ENCODE peak calls at places on chromosomes 7 and 10, in nine cellular contexts. U is upper lobe of left lung, B is colonic mucosa, E is tibial nerve, X is H9, L is stomach, Q is heart right ventricle, S is left ventricle myocardium inferior, G is endodermal cell. Z is an unnamed sample. For H3K4me1, the result is how much of the 10 kb centered on the place peaks cover.

GRCh38 chr7:44881066-44881600 is 4.2 kb downstream of the PURB start:
- DNase-seq in U (no peak), B (no peak), E (no peak), X (no peak), L (no peak), Q (no peak), S (no peak), G (no peak), Z (no peak)

GRCh38 chr10:43897765-43898419 is 249.2 kb upstream of the ZNF32 start:
- DNase-seq in U (no peak), B (no peak), E (no peak), X (peak), L (no peak), Q (no peak), S (no peak), G (no peak), Z (no peak)

GRCh38 chr7:26675143-26675887 is 189.1 kb downstream of the SKAP2 start:
- DNase-seq in U (no peak), B (no peak), E (no peak), X (no peak), L (no peak), Q (no peak), S (no peak), G (no peak), Z (no peak)

GRCh38 chr10:48579251-48579960 is 25.5 kb downstream of the ARHGAP22 start:
- DNase-seq in U (no peak), B (no peak), E (no peak), X (peak), L (no peak), Q (no peak), S (no peak), G (peak), Z (no peak)

GRCh38 chr7:138512885-138513284 is 52.8 kb downstream of the TRIM24 start:
- DNase-seq in U (no peak), B (no peak), E (no peak), X (no peak), L (no peak), Q (no peak), S (no peak), G (no peak), Z (no peak)

GRCh38 chr7:139909379-139910050 is 80.5 kb downstream of the TBXAS1 start:
- DNase-seq in U (no peak), B (no peak), E (no peak), X (no peak), L (no peak), Q (no peak), S (no peak), G (no peak), Z (no peak)

GRCh38 chr7:8035647-8036518 is 67.3 kb downstream of the GLCCI1 start:
- DNase-seq in U (no peak), B (no peak), E (no peak), X (peak), L (no peak), Q (no peak), S (no peak), G (peak), Z (peak)

GRCh38 chr7:107194051-107194450 is 25.2 kb downstream of the HBP1 start:
- DNase-seq in U (no peak), B (no peak), E (no peak), X (no peak), L (no peak), Q (no peak), S (no peak), G (no peak), Z (no peak)

GRCh38 chr10:17961551-17962422 is 10.1 kb downstream of the SLC39A12 start:
- DNase-seq in U (no peak), B (no peak), E (no peak), X (no peak), L (no peak), Q (no peak), S (no peak), G (no peak), Z (no peak)

GRCh38 chr10:114631678-114632417 is 26.2 kb downstream of the ABLIM1 start:
- DNase-seq in U (peak), B (peak), E (no peak), X (peak), L (no peak), Q (peak), S (peak), G (peak), Z (peak)

GRCh38 chr10:74150151-74151056 is at the start of gene AP3M1:
- DNase-seq in U (peak), B (peak), E (peak), X (peak), L (peak), Q (peak), S (peak), G (peak), Z (peak)

GRCh38 chr10:13873201-13873600 is 286.4 kb downstream of the PRPF18 start:
- DNase-seq in U (no peak), B (no peak), E (no peak), X (no peak), L (no peak), Q (no peak), S (no peak), G (no peak), Z (no peak)

GRCh38 chr7:39529582-39529981 is 36.6 kb upstream of the YAE1 start:
- DNase-seq in U (no peak), B (no peak), E (no peak), X (no peak), L (no peak), Q (no peak), S (no peak), G (no peak), Z (no peak)

GRCh38 chr7:39526676-39527075 is 39.5 kb upstream of the YAE1 start:
- DNase-seq in U (no peak), B (no peak), E (no peak), X (no peak), L (no peak), Q (no peak), S (no peak), G (no peak), Z (no peak)

GRCh38 chr7:39527296-39527695 is 38.9 kb upstream of the YAE1 start:
- DNase-seq in U (no peak), B (no peak), E (no peak), X (no peak), L (no peak), Q (no peak), S (no peak), G (no peak), Z (no peak)

GRCh38 chr7:39527951-39528350 is 38.3 kb upstream of the YAE1 start:
- DNase-seq in U (no peak), B (no peak), E (no peak), X (no peak), L (no peak), Q (no peak), S (no peak), G (no peak), Z (no peak)

DNA sequence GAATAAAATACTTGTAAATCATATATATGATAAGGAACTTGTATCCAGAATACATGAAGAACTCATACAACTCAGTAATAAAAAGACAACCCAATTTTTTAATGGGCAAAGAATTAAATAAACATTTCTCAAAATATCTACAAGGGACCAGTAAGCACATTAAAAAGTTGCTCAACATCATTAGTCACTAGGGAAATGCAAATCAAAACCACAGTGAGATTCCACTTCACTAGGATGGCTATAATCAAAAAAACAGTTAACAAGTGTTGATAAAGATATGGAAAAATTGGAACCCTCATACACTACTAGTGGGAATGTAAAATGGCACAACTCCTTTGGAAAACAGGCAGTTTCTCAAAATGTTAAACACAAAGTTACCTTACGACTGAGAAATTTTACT is 40.3 kb upstream of the YAE1 start:
- DNase-seq in U (no peak), B (no peak), E (no peak), X (no peak), L (no peak), Q (no peak), S (no peak), G (no peak), Z (no peak)
- TF ChIP-seq CTCF in U (no peak), B (no peak), E (no peak), X (no peak), L (no peak), Q (no peak), S (no peak), G (no peak), Z (no peak)

GRCh38 chr7:92982928-92983327 is 134.9 kb downstream of the SAMD9 start:
- DNase-seq in U (no peak), B (no peak), E (no peak), X (no peak), L (no peak), Q (no peak), S (no peak), G (no peak), Z (no peak)
- H3K4me1 ChIP-seq in U (under half), B (under half), E (under half), X (under half), L (under half), Q (under half), S (under half), G (under half), Z (under half)

GRCh38 chr7:131544449-131545425 is 11.7 kb downstream of the PODXL start:
- DNase-seq in U (no peak), B (no peak), E (no peak), X (no peak), L (no peak), Q (no peak), S (no peak), G (peak), Z (peak)
- TF ChIP-seq CTCF in U (no peak), B (no peak), E (no peak), X (no peak), L (no peak), Q (no peak), S (peak), G (peak), Z (peak)

DNA sequence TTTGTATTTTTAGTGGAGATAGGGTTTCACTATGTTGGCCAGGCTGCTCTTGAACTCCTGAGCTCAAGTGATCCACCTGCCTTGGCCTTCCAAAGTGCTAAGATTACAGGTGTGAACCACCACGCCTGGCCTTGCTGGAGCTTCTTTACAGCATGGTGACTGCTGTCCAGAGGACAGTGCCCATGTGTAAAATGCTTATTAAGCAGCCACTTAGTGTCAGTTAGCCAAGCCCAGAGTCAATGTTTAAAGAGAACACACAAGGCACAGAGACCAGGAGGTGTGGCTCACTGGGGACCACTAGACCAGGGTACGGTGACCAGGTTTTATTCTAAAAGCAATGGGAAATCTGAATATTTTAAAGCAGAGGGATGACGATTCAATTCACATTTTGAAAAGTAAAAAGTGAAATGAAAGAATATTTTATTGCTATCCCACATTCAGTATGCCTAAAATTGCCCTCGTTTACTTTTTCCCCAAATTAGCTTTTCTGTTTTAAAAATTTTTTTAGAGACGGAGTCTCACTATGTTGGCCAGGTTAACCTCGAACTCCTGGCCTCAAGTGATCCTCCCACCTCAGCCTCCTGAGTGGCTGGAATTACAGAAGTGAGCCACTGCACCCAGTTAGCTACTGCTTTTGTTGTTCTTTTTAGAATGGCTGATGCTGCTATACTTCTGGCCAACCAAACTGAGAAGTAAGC is 172.8 kb downstream of the NRP1 start:
- DNase-seq in U (no peak), B (no peak), E (no peak), X (no peak), L (no peak), Q (no peak), S (no peak), G (no peak), Z (no peak)
- H3K4me1 ChIP-seq in U (under half), B (under half), E (under half), X (under half), L (under half), Q (under half), S (under half), G (under half), Z (under half)

GRCh38 chr10:85612833-85613232 is 753.8 kb downstream of the GRID1 start:
- DNase-seq in U (no peak), B (no peak), E (no peak), X (peak), L (no peak), Q (no peak), S (no peak), G (peak), Z (no peak)
- TF ChIP-seq CTCF in U (no peak), B (peak), E (no peak), X (peak), L (no peak), Q (peak), S (peak), G (peak), Z (no peak)

DNA sequence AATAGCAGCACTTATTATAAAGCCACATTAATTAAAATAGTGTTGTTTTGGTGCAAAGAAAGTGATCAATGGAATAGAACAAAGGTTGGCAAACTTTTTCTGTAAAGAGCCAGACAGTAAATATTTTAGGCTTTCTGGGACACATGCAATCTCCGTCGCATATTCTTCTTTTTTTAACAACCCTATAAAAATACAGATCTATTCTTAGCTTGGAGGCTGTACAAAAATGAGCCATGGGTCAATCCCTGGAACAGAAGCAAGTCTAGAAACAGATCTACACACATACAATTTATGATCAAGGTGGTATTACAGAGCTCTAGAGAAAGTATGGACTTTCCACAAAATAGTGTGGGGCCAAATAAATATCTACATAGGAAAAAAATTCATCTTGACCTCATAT is 71.8 kb downstream of the ARHGAP21 start:
- DNase-seq in U (no peak), B (no peak), E (no peak), X (no peak), L (no peak), Q (no peak), S (no peak), G (no peak), Z (no peak)
- H3K4me1 ChIP-seq in U (under half), B (under half), E (under half), X (under half), L (under half), Q (under half), S (half or more), G (under half), Z (under half)

GRCh38 chr7:43652364-43652763 is 69.5 kb downstream of the STK17A start:
- DNase-seq in U (no peak), B (no peak), E (no peak), X (no peak), L (no peak), Q (no peak), S (no peak), G (no peak), Z (no peak)
- TF ChIP-seq CTCF in U (no peak), B (no peak), E (no peak), X (no peak), L (no peak), Q (no peak), S (no peak), G (no peak), Z (no peak)